ENCODE peak calls at places on chromosomes 3 and 15, in seven cellular contexts. B is adrenal gland, X is transverse colon, W is esophagus muscularis mucosa, Q is omental fat pad, O is WTC11, G is epithelial cell of esophagus. F is an unnamed sample.
A peak's percentile ranks its signal among the peaks of the same experiment; 100 is the strongest.

GRCh38 chr15:80480909-80481308 is 76.7 kb downstream of the ARNT2 start:
- DNase-seq in X (peak; percentile 22), Q (no peak), W (no peak), G (peak; percentile 81), B (peak; percentile 52), O (no peak), F (no peak)

GRCh38 chr15:81311834-81312459 is 12.0 kb downstream of the STARD5 start:
- DNase-seq in W (no peak), G (no peak), B (no peak), X (no peak), Q (no peak), O (no peak), F (no peak)

GRCh38 chr3:13574083-13574797 is 25.3 kb downstream of the FBLN2 start:
- DNase-seq in O (no peak), X (no peak), G (no peak), W (no peak), B (no peak), Q (no peak), F (no peak)

GRCh38 chr15:80475572-80475971 is 71.4 kb downstream of the ARNT2 start:
- DNase-seq in O (no peak), W (no peak), G (no peak), Q (no peak), B (no peak), X (no peak), F (no peak)

GRCh38 chr15:90660195-90660995 is 56.8 kb upstream of the BLM start:
- DNase-seq in X (peak; percentile 54), B (peak; percentile 69), G (peak; percentile 91), Q (no peak), W (no peak), O (no peak), F (peak; percentile 42)

GRCh38 chr3:177150970-177151627 is 46.2 kb downstream of the TBL1XR1 start:
- DNase-seq in G (peak; percentile 89), Q (no peak), X (no peak), W (no peak), O (no peak), B (no peak), F (peak; percentile 30)

GRCh38 chr3:99713440-99713839 is 75.0 kb downstream of the COL8A1 start:
- DNase-seq in X (no peak), W (no peak), O (no peak), G (peak; percentile 68), B (no peak), Q (no peak), F (no peak)

GRCh38 chr15:78598348-78598747 is 22.4 kb downstream of the CHRNA3 start:
- DNase-seq in G (peak; percentile 53), Q (no peak), X (no peak), O (no peak), W (no peak), B (no peak), F (no peak)

GRCh38 chr15:59553879-59554735 is 57.5 kb upstream of the GCNT3 start:
- DNase-seq in O (no peak), B (no peak), X (no peak), W (no peak), Q (no peak), G (peak; percentile 94), F (peak; percentile 66)

GRCh38 chr3:41308119-41308518 is 108.8 kb downstream of the CTNNB1 start:
- DNase-seq in G (no peak), W (no peak), B (no peak), Q (no peak), O (no peak), X (no peak), F (no peak)

GRCh38 chr3:171542976-171543375 is 82.8 kb upstream of the TNIK start:
- DNase-seq in Q (no peak), X (no peak), G (peak; percentile 33), B (no peak), O (no peak), W (peak; percentile 60), F (no peak)

GRCh38 chr3:64185436-64185835 is 39.8 kb downstream of the PRICKLE2 start:
- DNase-seq in O (no peak), B (no peak), Q (no peak), G (peak; percentile 91), W (no peak), X (no peak), F (no peak)

GRCh38 chr3:32457971-32458471 is 44.6 kb downstream of the CMTM6 start:
- DNase-seq in W (peak; percentile 85), O (no peak), B (no peak), Q (no peak), X (no peak), G (no peak), F (no peak)

GRCh38 chr15:98760112-98760826 is 111.9 kb downstream of the IGF1R start:
- DNase-seq in O (no peak), X (no peak), W (no peak), B (no peak), G (peak; percentile 91), Q (no peak), F (no peak)

GRCh38 chr3:150739200-150739863 is 23.6 kb downstream of the SIAH2 start:
- DNase-seq in O (no peak), B (no peak), Q (no peak), G (no peak), W (no peak), X (no peak), F (no peak)

GRCh38 chr3:134423153-134423552 is 48.9 kb upstream of the AMOTL2 start:
- DNase-seq in Q (no peak), W (no peak), O (peak; percentile 25), X (no peak), B (no peak), G (no peak), F (peak; percentile 19)

GRCh38 chr3:61948699-61949305 is 387.4 kb downstream of the PTPRG start:
- DNase-seq in W (no peak), B (no peak), O (no peak), Q (no peak), G (no peak), X (no peak), F (no peak)

GRCh38 chr3:24678441-24678865 is 183.8 kb upstream of the THRB start:
- DNase-seq in G (peak; percentile 89), Q (no peak), O (no peak), X (peak; percentile 14), W (no peak), B (no peak), F (peak; percentile 38)

GRCh38 chr15:77819841-77820728 is 187.4 kb upstream of the LINGO1 start:
- DNase-seq in B (peak; percentile 24), W (no peak), Q (no peak), O (peak; percentile 71), X (peak; percentile 27), G (peak; percentile 18), F (peak; percentile 72)

GRCh38 chr3:9009976-9010545 is 46.8 kb upstream of the RAD18 start:
- DNase-seq in Q (no peak), O (no peak), B (no peak), X (no peak), W (no peak), G (no peak), F (no peak)

GRCh38 chr3:172591876-172592771 is 68.9 kb upstream of the TNFSF10 start:
- DNase-seq in O (no peak), B (no peak), W (no peak), X (peak; percentile 43), Q (no peak), G (no peak), F (no peak)

GRCh38 chr3:46509661-46510187 is 11.9 kb downstream of the RTP3 start:
- DNase-seq in W (no peak), Q (no peak), O (no peak), X (no peak), G (no peak), B (no peak), F (no peak)

GRCh38 chr3:24505678-24506560 is 11.3 kb upstream of the THRB start:
- DNase-seq in X (no peak), O (no peak), B (no peak), Q (no peak), W (peak; percentile 62), G (no peak), F (no peak)

GRCh38 chr3:110327870-110328269 is 743.7 kb upstream of the NECTIN3 start:
- DNase-seq in G (peak; percentile 39), B (no peak), X (no peak), Q (no peak), W (no peak), O (no peak), F (no peak)

GRCh38 chr3:83065861-83066260 is 1304.4 kb upstream of the GBE1 start:
- DNase-seq in B (no peak), X (no peak), O (no peak), G (no peak), W (no peak), Q (no peak), F (no peak)

GRCh38 chr3:195699860-195700259 is 20.9 kb upstream of the MUC20 start:
- DNase-seq in G (no peak), Q (no peak), O (no peak), W (no peak), B (no peak), X (no peak), F (no peak)

GRCh38 chr3:82474711-82475110 is 713.3 kb upstream of the GBE1 start:
- DNase-seq in X (no peak), O (no peak), Q (no peak), G (peak; percentile 90), W (no peak), B (no peak), F (no peak)

GRCh38 chr15:29936353-29937049 is 114.2 kb upstream of the TJP1 start:
- DNase-seq in W (no peak), G (peak; percentile 90), O (no peak), B (no peak), Q (no peak), X (no peak), F (no peak)

GRCh38 chr3:118863731-118864322 is 170.8 kb downstream of the IGSF11 start:
- DNase-seq in B (no peak), Q (no peak), G (peak; percentile 39), W (peak; percentile 85), X (no peak), O (peak; percentile 47), F (peak; percentile 10)
- TF ChIP-seq CTCF in B (no peak), Q (no peak), G (peak; percentile 44), W (no peak), X (no peak), O (peak; percentile 30), F (no peak)

GRCh38 chr3:52053307-52054304 is 2.8 kb downstream of the DUSP7 start:
- DNase-seq in B (no peak), X (no peak), Q (no peak), W (no peak), O (no peak), G (peak; percentile 100), F (no peak)
- TF ChIP-seq CTCF in B (no peak), X (no peak), Q (no peak), W (no peak), O (no peak), G (peak; percentile 64), F (no peak)

GRCh38 chr3:98185180-98185579 is 18.7 kb downstream of the OR5H15 start:
- DNase-seq in B (no peak), Q (no peak), O (peak; percentile 16), W (no peak), G (no peak), X (no peak), F (no peak)
- TF ChIP-seq CTCF in B (no peak), Q (no peak), O (no peak), W (no peak), G (no peak), X (no peak), F (no peak)

GRCh38 chr3:31213869-31214486 is 318.7 kb upstream of the STT3B start:
- DNase-seq in W (no peak), G (no peak), X (peak; percentile 43), B (no peak), Q (no peak), O (no peak), F (no peak)

GRCh38 chr3:31204026-31204795 is 309.8 kb upstream of the GADL1 start:
- DNase-seq in X (no peak), Q (no peak), G (no peak), O (no peak), W (no peak), B (no peak), F (peak; percentile 16)

GRCh38 chr3:31210068-31210650 is 315.7 kb upstream of the GADL1 start:
- DNase-seq in B (no peak), O (peak; percentile 57), G (peak; percentile 12), X (no peak), Q (no peak), W (no peak), F (no peak)
- TF ChIP-seq CTCF in B (no peak), O (peak; percentile 30), G (no peak), X (no peak), Q (no peak), W (no peak), F (no peak)

F was measured in Calu3.